ENCODE peak calls at places on chromosomes 13 and 19, in five cellular contexts. U is lower leg skin, E is uterus, A is psoas muscle, W is GM10248. D is an unnamed sample.

GRCh38 chr19:10510301-10510802 is 6.9 kb downstream of the S1PR5 start:
- DNase-seq in E (no peak), A (no peak), W (peak), U (no peak), D (no peak)

GRCh38 chr13:97308735-97309429 is 86.7 kb downstream of the MBNL2 start:
- DNase-seq in A (no peak), U (no peak), W (no peak), E (no peak), D (no peak)

GRCh38 chr19:13095934-13096890 is 6.4 kb downstream of the LYL1 start:
- DNase-seq in W (no peak), U (no peak), E (peak), A (no peak), D (no peak)

GRCh38 chr13:50829896-50830295 is 13.6 kb downstream of the DLEU7 start:
- DNase-seq in E (no peak), A (no peak), W (no peak), U (no peak), D (no peak)

GRCh38 chr19:7988307-7988706 is 17.1 kb downstream of the ELAVL1 start:
- DNase-seq in E (no peak), A (no peak), U (no peak), W (no peak), D (no peak)

GRCh38 chr13:22926176-22927007 is 254.4 kb upstream of the SGCG start:
- DNase-seq in E (peak), A (peak), U (peak), W (peak), D (peak)

GRCh38 chr13:87524775-87525174 is 146.4 kb upstream of the SLITRK5 start:
- DNase-seq in E (no peak), A (no peak), U (no peak), W (no peak), D (no peak)

GRCh38 chr19:13212759-13213330 is 62.6 kb downstream of the IER2 start:
- DNase-seq in U (peak), E (no peak), W (peak), A (peak), D (peak)

GRCh38 chr13:53694814-53695533 is 666.4 kb downstream of the OLFM4 start:
- DNase-seq in U (no peak), W (no peak), E (no peak), A (no peak), D (no peak)

GRCh38 chr19:7194566-7194965 is 99.6 kb downstream of the INSR start:
- DNase-seq in A (no peak), W (no peak), E (no peak), U (no peak), D (no peak)

GRCh38 chr19:54233941-54234340 is 8.6 kb downstream of the LILRA6 start:
- DNase-seq in W (no peak), A (no peak), E (no peak), U (no peak), D (no peak)

GRCh38 chr13:33111414-33112110 is 95.3 kb downstream of the KL start:
- DNase-seq in E (peak), U (no peak), A (no peak), W (no peak), D (no peak)

GRCh38 chr19:51158474-51159129 is 16.5 kb downstream of the SIGLEC7 start:
- DNase-seq in U (peak), W (peak), A (peak), E (no peak), D (no peak)

GRCh38 chr19:16222806-16223205 is 25.1 kb downstream of the AP1M1 start:
- DNase-seq in A (no peak), E (no peak), U (no peak), W (no peak), D (no peak)

GRCh38 chr13:21879263-21879914 is 208.5 kb downstream of the FGF9 start:
- DNase-seq in W (no peak), A (no peak), U (peak), E (no peak), D (no peak)

GRCh38 chr13:94121686-94122085 is 357.8 kb downstream of the DCT start:
- DNase-seq in A (no peak), U (no peak), E (no peak), W (no peak), D (no peak)

GRCh38 chr19:53332484-53332883 is 1.1 kb upstream of the ZNF845 start:
- DNase-seq in E (no peak), A (no peak), U (peak), W (no peak), D (no peak)

GRCh38 chr19:55597493-55597892 is 1.8 kb downstream of the FIZ1 start:
- DNase-seq in E (peak), U (no peak), A (peak), W (no peak), D (no peak)

DNA sequence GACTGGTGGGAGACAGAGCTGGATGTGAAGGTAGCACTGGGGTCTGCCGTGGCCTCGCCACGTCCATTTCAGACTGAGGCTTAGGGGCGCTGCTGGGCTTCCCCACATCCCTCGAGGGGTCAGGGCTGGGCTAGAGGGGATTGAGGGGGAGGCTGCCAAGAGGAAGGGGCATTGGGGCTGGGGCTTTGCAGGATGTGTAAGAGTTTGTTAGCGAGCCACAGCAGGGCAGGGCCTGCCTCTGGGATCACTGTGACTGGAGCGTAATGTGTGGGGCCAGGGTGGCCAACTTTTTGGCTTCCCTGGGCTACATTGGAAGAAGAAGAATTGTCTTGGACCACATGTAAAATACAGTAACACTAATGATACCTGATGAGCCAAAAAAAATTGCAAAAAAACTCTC is 14.1 kb downstream of the ARID3A start:
- DNase-seq in W (no peak), A (no peak), E (no peak), U (no peak), D (no peak)
- TF ChIP-seq CTCF in W (no peak), A (no peak), E (no peak), U (no peak), D (no peak)

GRCh38 chr19:15123031-15123890 is 16.1 kb downstream of the SYDE1 start:
- DNase-seq in W (no peak), E (no peak), U (no peak), A (no peak), D (no peak)

GRCh38 chr19:15124572-15125231 is 17.5 kb downstream of the SYDE1 start:
- DNase-seq in E (no peak), A (peak), U (peak), W (no peak), D (peak)

GRCh38 chr19:15126511-15126910 is 19.3 kb downstream of the SYDE1 start:
- DNase-seq in E (no peak), W (no peak), U (no peak), A (no peak), D (no peak)

GRCh38 chr19:15123900-15124299 is 16.7 kb downstream of the SYDE1 start:
- DNase-seq in W (no peak), A (peak), E (peak), U (no peak), D (no peak)

GRCh38 chr19:15125232-15126067 is 18.2 kb downstream of the SYDE1 start:
- DNase-seq in W (peak), E (peak), U (peak), A (peak), D (peak)
- TF ChIP-seq CTCF in W (no peak), E (no peak), U (no peak), A (no peak), D (peak)

DNA sequence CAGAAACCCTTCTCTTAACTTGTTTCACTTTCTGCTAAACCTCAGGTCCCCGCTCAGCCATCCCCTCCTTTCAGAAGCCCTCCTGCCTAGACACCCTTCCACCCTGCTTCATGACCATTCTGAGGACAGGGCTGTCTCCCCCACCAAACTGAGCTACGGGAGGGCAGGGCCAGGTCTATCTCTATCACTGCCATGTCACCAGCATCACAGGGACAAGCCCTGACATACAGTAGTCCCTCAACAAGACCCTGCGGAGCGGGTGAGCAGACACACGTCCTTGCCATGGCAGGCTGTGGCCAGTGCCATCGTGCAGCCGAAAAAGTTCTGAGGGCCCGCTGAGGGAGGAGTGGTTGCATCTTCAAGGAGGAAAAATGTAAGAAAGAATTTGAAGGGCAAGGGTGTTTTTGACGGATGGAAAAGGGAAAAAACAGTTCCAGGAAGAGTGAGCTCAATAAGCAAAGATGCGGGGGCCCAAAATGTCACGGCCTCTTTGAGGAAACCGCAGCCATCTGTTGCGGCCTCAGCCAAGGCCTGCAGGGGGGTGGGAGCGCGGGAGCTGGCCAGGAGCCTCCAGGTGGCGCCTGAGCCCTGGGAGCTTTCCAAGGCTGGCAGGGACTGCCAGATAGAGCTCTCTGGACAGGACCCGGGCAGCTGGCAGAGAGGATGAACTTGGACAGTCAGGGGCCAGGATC is 8.1 kb downstream of the PTGIR start:
- DNase-seq in W (no peak), U (no peak), E (no peak), A (peak), D (peak)
- TF ChIP-seq CTCF in W (peak), U (no peak), E (no peak), A (peak), D (peak)

DNA sequence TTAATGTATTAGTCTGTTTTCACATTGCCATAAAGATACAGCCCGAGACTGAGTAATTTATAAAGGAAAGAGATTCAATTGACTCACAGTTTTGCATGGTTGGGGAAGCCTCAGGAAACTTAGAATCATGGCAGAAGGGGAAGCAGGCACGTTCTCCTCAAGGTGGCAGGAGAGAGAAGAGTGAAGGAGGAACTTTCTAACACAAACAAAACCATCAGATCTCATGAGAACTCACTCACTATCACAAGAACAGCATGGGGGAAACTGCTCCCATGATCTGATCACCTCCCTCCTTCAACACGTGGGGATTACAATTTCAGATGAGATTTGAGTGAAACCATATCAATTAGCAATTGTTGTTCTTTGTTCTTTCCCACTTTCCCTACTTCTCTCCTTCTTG is 689.0 kb upstream of the SLITRK1 start:
- DNase-seq in W (no peak), U (no peak), E (no peak), A (no peak), D (no peak)
- TF ChIP-seq CTCF in W (no peak), U (no peak), E (no peak), A (no peak), D (no peak)

D was measured in GM06990.